ENCODE peak calls at places on chromosomes 12 and 14, in eight cellular contexts. G, W, I, J, K, N, Q and F are unnamed samples.

GRCh38 chr14:26401170-26401968 is 196.5 kb downstream of the NOVA1 start:
- DNase-seq in G (no peak), W (no peak), I (no peak), J (no peak), K (no peak), N (no peak), Q (no peak), F (no peak)

GRCh38 chr12:48965447-48965846 is 6.1 kb downstream of the WNT10B start:
- DNase-seq in G (no peak), W (no peak), I (no peak), J (no peak), K (no peak), N (no peak), Q (no peak), F (no peak)

GRCh38 chr14:61891251-61891650 is 129.0 kb downstream of the SNAPC1 start:
- DNase-seq in G (no peak), W (no peak), I (no peak), J (no peak), K (no peak), N (no peak), Q (no peak), F (no peak)

GRCh38 chr14:104112609-104113571 is 25.5 kb upstream of the KIF26A start:
- DNase-seq in G (no peak), W (no peak), I (no peak), J (no peak), K (no peak), N (no peak), Q (peak), F (no peak)

GRCh38 chr12:105214141-105214540 is 21.8 kb downstream of the APPL2 start:
- DNase-seq in G (no peak), W (no peak), I (no peak), J (no peak), K (no peak), N (no peak), Q (no peak), F (no peak)

GRCh38 chr14:23047042-23047634 is 5.1 kb downstream of the PSMB11 start:
- DNase-seq in G (no peak), W (no peak), I (no peak), J (no peak), K (no peak), N (no peak), Q (no peak), F (no peak)

GRCh38 chr12:22282283-22282682 is 52.2 kb downstream of the ST8SIA1 start:
- DNase-seq in G (no peak), W (no peak), I (no peak), J (no peak), K (no peak), N (no peak), Q (no peak), F (no peak)

GRCh38 chr14:82657186-82657675 is 1123.6 kb upstream of the SEL1L start:
- DNase-seq in G (no peak), W (no peak), I (no peak), J (no peak), K (no peak), N (no peak), Q (no peak), F (no peak)

GRCh38 chr14:64407329-64407728 is 19.2 kb downstream of the MTHFD1 start:
- DNase-seq in G (no peak), W (no peak), I (no peak), J (no peak), K (no peak), N (no peak), Q (no peak), F (no peak)

GRCh38 chr14:69316449-69317391 is 56.8 kb downstream of the GALNT16 start:
- DNase-seq in G (no peak), W (no peak), I (no peak), J (no peak), K (no peak), N (peak), Q (peak), F (no peak)

GRCh38 chr14:94129758-94130414 is 482 bp upstream of the IFI27L2 start:
- DNase-seq in G (peak), W (no peak), I (no peak), J (no peak), K (peak), N (no peak), Q (peak), F (no peak)

GRCh38 chr14:76514599-76514998 is 138.7 kb downstream of the ESRRB start:
- DNase-seq in G (peak), W (no peak), I (no peak), J (peak), K (no peak), N (no peak), Q (no peak), F (no peak)

GRCh38 chr12:91367234-91367849 is 184.7 kb upstream of the DCN start:
- DNase-seq in G (peak), W (no peak), I (no peak), J (no peak), K (no peak), N (no peak), Q (no peak), F (no peak)

GRCh38 chr12:91316161-91316759 is 133.6 kb upstream of the DCN start:
- DNase-seq in G (no peak), W (no peak), I (no peak), J (no peak), K (no peak), N (no peak), Q (no peak), F (no peak)

GRCh38 chr12:101992091-101992490 is 69.7 kb downstream of the WASHC3 start:
- DNase-seq in G (no peak), W (no peak), I (no peak), J (no peak), K (no peak), N (no peak), Q (no peak), F (no peak)

GRCh38 chr14:67665886-67666285 is 8.5 kb downstream of the VTI1B start:
- DNase-seq in G (no peak), W (no peak), I (no peak), J (no peak), K (no peak), N (no peak), Q (no peak), F (no peak)

GRCh38 chr12:46977976-46978375 is 101.4 kb upstream of the PCED1B start:
- DNase-seq in G (no peak), W (no peak), I (no peak), J (no peak), K (no peak), N (no peak), Q (no peak), F (no peak)

GRCh38 chr12:102454330-102454729 is 26.0 kb downstream of the IGF1 start:
- DNase-seq in G (no peak), W (no peak), I (no peak), J (no peak), K (no peak), N (no peak), Q (no peak), F (no peak)

GRCh38 chr12:82740129-82741000 is 53.7 kb downstream of the TMTC2 start:
- DNase-seq in G (no peak), W (no peak), I (no peak), J (no peak), K (no peak), N (no peak), Q (no peak), F (no peak)

GRCh38 chr12:25420116-25420515 is 133.0 kb downstream of the LMNTD1 start:
- DNase-seq in G (no peak), W (no peak), I (no peak), J (no peak), K (no peak), N (no peak), Q (no peak), F (no peak)

GRCh38 chr12:110694330-110694891 is 5.5 kb upstream of the HVCN1 start:
- DNase-seq in G (peak), W (no peak), I (no peak), J (no peak), K (no peak), N (peak), Q (peak), F (peak)